ENCODE peak calls at places on chromosomes 12 and 14, in eight cellular contexts. H is HCT116, A is IMR-90, S is sigmoid colon, F is A549, N is transverse colon, G is spleen, R is suprapubic skin. Y is an unnamed sample.

GRCh38 chr12:1929985-1930815 is 11.7 kb upstream of the CACNA2D4 start:
- DNase-seq in H (no peak), A (no peak), S (peak; percentile 46), F (no peak), N (no peak), G (peak; percentile 61), R (peak; percentile 66), Y (peak; percentile 5)

GRCh38 chr14:37150414-37150813 is 22.0 kb downstream of the SLC25A21 start:
- DNase-seq in H (no peak), A (peak; percentile 58), S (no peak), F (peak; percentile 44), N (no peak), G (no peak), R (no peak), Y (no peak)

GRCh38 chr14:67722293-67722692 is 20.6 kb downstream of the RDH12 start:
- DNase-seq in H (no peak), A (peak; percentile 37), S (peak; percentile 90), F (no peak), N (peak; percentile 34), G (no peak), R (no peak), Y (peak; percentile 75)

GRCh38 chr14:51593397-51593796 is 58.3 kb upstream of the FRMD6 start:
- DNase-seq in H (no peak), A (no peak), S (no peak), F (no peak), N (no peak), G (no peak), R (no peak), Y (peak; percentile 36)

GRCh38 chr12:11397366-11397765 is 2.0 kb upstream of the PRB2 start:
- DNase-seq in H (no peak), A (no peak), S (no peak), F (no peak), N (no peak), G (no peak), R (no peak), Y (no peak)

GRCh38 chr14:31038521-31039166 is 12.5 kb upstream of the STRN3 start:
- DNase-seq in H (peak; percentile 89), A (no peak), S (no peak), F (no peak), N (no peak), G (no peak), R (no peak), Y (no peak)

GRCh38 chr12:8033153-8034044 is 883 bp downstream of the FOXJ2 start:
- DNase-seq in H (no peak), A (peak; percentile 33), S (peak; percentile 87), F (peak; percentile 68), N (peak; percentile 55), G (peak; percentile 79), R (no peak), Y (peak; percentile 43)

GRCh38 chr12:57802607-57803006 is 15.9 kb downstream of the AVIL start:
- DNase-seq in H (no peak), A (no peak), S (no peak), F (no peak), N (no peak), G (no peak), R (no peak), Y (no peak)

GRCh38 chr14:53929871-53930685 is 26.5 kb downstream of the BMP4 start:
- DNase-seq in H (peak; percentile 37), A (no peak), S (no peak), F (peak; percentile 22), N (peak; percentile 25), G (no peak), R (no peak), Y (peak; percentile 33)

GRCh38 chr12:2640709-2641108 is 154.1 kb upstream of the FKBP4 start:
- DNase-seq in H (peak; percentile 81), A (peak; percentile 99), S (peak; percentile 75), F (peak; percentile 72), N (peak; percentile 11), G (peak; percentile 59), R (peak; percentile 76), Y (peak; percentile 76)

GRCh38 chr14:71290960-71291466 is 383.8 kb downstream of the PCNX1 start:
- DNase-seq in H (peak; percentile 23), A (peak; percentile 93), S (no peak), F (peak; percentile 7), N (peak; percentile 10), G (no peak), R (no peak), Y (peak; percentile 72)

GRCh38 chr12:39442895-39443703 is at the start of gene KIF21A:
- DNase-seq in H (peak; percentile 88), A (peak; percentile 61), S (peak; percentile 92), F (peak; percentile 69), N (peak; percentile 94), G (peak; percentile 95), R (peak; percentile 88), Y (peak; percentile 94)

GRCh38 chr12:12717586-12718381 is 616 bp downstream of the CDKN1B start:
- DNase-seq in H (no peak), A (no peak), S (peak; percentile 76), F (no peak), N (peak; percentile 33), G (peak; percentile 90), R (no peak), Y (peak; percentile 52)

GRCh38 chr12:27865421-27865820 is 85.4 kb upstream of the MANSC4 start:
- DNase-seq in H (no peak), A (peak; percentile 52), S (no peak), F (no peak), N (no peak), G (no peak), R (no peak), Y (no peak)

GRCh38 chr12:56905852-56906251 is 28.4 kb downstream of the SDR9C7 start:
- DNase-seq in H (no peak), A (no peak), S (no peak), F (no peak), N (no peak), G (no peak), R (no peak), Y (no peak)

GRCh38 chr14:99774526-99775307 is 18.5 kb upstream of the EML1 start:
- DNase-seq in H (no peak), A (peak; percentile 52), S (peak; percentile 95), F (no peak), N (peak; percentile 59), G (no peak), R (no peak), Y (peak; percentile 72)

GRCh38 chr12:9378430-9378835 is 170.2 kb upstream of the PZP start:
- DNase-seq in H (no peak), A (no peak), S (no peak), F (peak; percentile 32), N (no peak), G (no peak), R (no peak), Y (no peak)

GRCh38 chr14:48341069-48341468 is 665.7 kb upstream of the MDGA2 start:
- DNase-seq in H (no peak), A (no peak), S (no peak), F (no peak), N (no peak), G (no peak), R (no peak), Y (no peak)

GRCh38 chr12:62297321-62297720 is 37.1 kb downstream of the USP15 start:
- DNase-seq in H (no peak), A (no peak), S (no peak), F (no peak), N (no peak), G (no peak), R (no peak), Y (no peak)
- H3K27ac ChIP-seq in H (no peak overlapping the region), A (no peak overlapping the region), S (no peak overlapping the region), F (no peak overlapping the region), N (no peak overlapping the region), G (no peak overlapping the region), R (no peak overlapping the region), Y (no peak overlapping the region)

GRCh38 chr12:106303202-106303820 is 778 bp downstream of the TCP11L2 start:
- DNase-seq in H (no peak), A (peak; percentile 60), S (peak; percentile 90), F (peak; percentile 38), N (peak; percentile 87), G (peak; percentile 97), R (peak; percentile 94), Y (peak; percentile 82)

GRCh38 chr12:106302401-106303201 is at the start of gene TCP11L2:
- DNase-seq in H (no peak), A (peak; percentile 58), S (peak; percentile 93), F (peak; percentile 69), N (peak; percentile 92), G (peak; percentile 98), R (peak; percentile 96), Y (peak; percentile 91)

GRCh38 chr12:106300761-106301160 is 1.8 kb upstream of the TCP11L2 start:
- DNase-seq in H (no peak), A (no peak), S (no peak), F (no peak), N (no peak), G (no peak), R (no peak), Y (peak; percentile 35)

GRCh38 chr12:106301241-106301610 is 1.3 kb upstream of the TCP11L2 start:
- DNase-seq in H (no peak), A (no peak), S (no peak), F (no peak), N (no peak), G (no peak), R (no peak), Y (no peak)

DNA sequence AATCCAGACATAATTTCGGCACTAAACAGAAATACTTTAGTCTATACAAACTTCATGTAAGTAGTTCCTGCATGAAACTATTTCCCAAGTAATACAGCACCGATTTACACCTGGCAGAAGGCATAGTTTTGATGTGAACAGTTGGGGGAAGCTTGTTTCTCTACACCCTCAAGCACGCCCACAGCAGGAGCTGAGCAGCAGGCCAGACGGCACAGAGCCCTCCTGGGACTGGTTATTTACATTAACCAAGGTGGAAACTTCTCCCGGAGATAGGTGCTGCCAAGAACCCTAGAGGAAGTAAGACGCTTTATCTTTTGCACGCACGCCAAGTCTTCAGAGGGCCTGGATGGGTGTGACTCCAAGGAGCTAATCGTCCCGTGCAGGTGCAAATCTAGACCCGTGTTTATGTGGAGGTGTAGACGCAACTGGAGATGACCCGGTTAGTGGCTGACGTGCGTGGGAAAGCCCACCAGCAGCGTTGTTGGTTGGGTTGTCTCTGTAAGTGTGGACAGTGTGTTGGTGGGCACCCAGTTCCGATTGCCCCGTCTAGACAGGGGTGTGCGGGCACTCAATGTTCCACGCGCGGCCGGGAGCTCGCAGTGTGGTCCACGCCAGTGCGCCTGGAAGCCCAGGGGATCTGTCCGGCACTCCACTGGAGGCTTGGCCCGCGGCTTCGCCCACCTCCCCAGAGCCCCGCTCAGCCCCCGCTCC is 767 bp upstream of the TCP11L2 start:
- DNase-seq in H (no peak), A (peak; percentile 64), S (peak; percentile 75), F (peak; percentile 70), N (peak; percentile 88), G (peak; percentile 89), R (no peak), Y (peak; percentile 44)
- TF ChIP-seq POLR2A in H (no peak), A (peak; percentile 25), S (no peak), F (no peak), N (peak; percentile 85), G (no peak), R (no peak), Y (no peak)

DNA sequence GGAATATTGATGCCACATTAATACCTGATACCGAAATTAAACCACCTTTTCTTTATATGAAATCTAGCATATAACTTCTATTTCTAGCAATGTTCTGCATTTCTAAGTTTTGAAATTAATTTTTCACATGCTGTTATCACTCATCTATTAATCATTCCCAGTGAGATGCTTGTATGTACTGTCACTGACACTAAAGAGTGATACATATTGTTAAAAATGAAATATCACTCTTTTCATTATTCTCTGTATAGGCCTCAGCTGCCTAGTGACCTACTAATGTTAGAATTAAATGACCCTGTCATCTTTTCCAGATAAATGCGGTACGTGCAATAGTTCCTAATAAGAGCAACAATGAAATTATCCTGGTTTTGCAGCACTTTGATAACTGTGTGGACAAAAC is 49.7 kb upstream of the KCNH3 start:
- DNase-seq in H (no peak), A (no peak), S (no peak), F (no peak), N (no peak), G (no peak), R (no peak), Y (no peak)
- H3K27ac ChIP-seq in H (peak overlapping the region; percentile 87), A (no peak overlapping the region), S (no peak overlapping the region), F (no peak overlapping the region), N (no peak overlapping the region), G (no peak overlapping the region), R (no peak overlapping the region), Y (no peak overlapping the region)

GRCh38 chr12:106985479-106985878 is 1.5 kb downstream of the MTERF2 start:
- DNase-seq in H (no peak), A (no peak), S (no peak), F (no peak), N (no peak), G (no peak), R (no peak), Y (no peak)
- TF ChIP-seq POLR2A in H (no peak), A (no peak), S (no peak), F (no peak), N (no peak), G (no peak), R (no peak), Y (no peak)

Y was measured in adrenal gland.